ENCODE peak calls at places on chromosomes 7 and 10, in nine cellular contexts. C is nephron progenitor cell, K is gastrocnemius medialis, P is sigmoid colon, Y is A549, F is IMR-90, E is tibial artery, R is mesothelial cell of epicardium, T is fibroblast of the aortic adventitia. X is an unnamed sample.

GRCh38 chr7:130854481-130854880 is 120.5 kb upstream of the KLF14 start:
- DNase-seq in P (no peak), K (no peak), C (no peak), E (no peak), T (no peak), F (no peak), R (no peak), Y (no peak), X (no peak)

GRCh38 chr10:71396714-71397339 is at the start of gene CDH23:
- DNase-seq in T (no peak), F (no peak), C (peak; percentile 83), K (no peak), E (no peak), P (peak; percentile 70), Y (peak; percentile 54), R (peak; percentile 56), X (no peak)

GRCh38 chr10:75352650-75353049 is 48.9 kb downstream of the ZNF503 start:
- DNase-seq in C (no peak), T (no peak), F (peak; percentile 41), R (peak; percentile 37), E (no peak), K (no peak), Y (no peak), P (no peak), X (no peak)

GRCh38 chr10:28179490-28180099 is 123.3 kb downstream of the MPP7 start:
- DNase-seq in R (no peak), F (peak; percentile 62), E (no peak), T (peak; percentile 70), Y (peak; percentile 52), K (no peak), C (peak; percentile 40), P (no peak), X (no peak)

GRCh38 chr10:62166331-62167154 is 102.1 kb downstream of the RTKN2 start:
- DNase-seq in K (peak; percentile 31), Y (peak; percentile 16), T (peak; percentile 85), P (no peak), C (no peak), R (no peak), E (peak; percentile 44), F (peak; percentile 65), X (no peak)

GRCh38 chr7:66696774-66697191 is 43.8 kb upstream of the RABGEF1 start:
- DNase-seq in T (peak; percentile 39), C (no peak), Y (peak; percentile 28), K (no peak), E (peak; percentile 32), F (peak; percentile 22), P (no peak), R (no peak), X (no peak)

GRCh38 chr7:3272691-3273141 is 28.3 kb upstream of the SDK1 start:
- DNase-seq in T (peak; percentile 86), E (no peak), R (no peak), F (peak; percentile 96), Y (peak; percentile 65), C (no peak), P (no peak), K (no peak), X (no peak)

GRCh38 chr10:102306006-102306405 is 60.7 kb downstream of the GBF1 start:
- DNase-seq in K (no peak), Y (no peak), T (no peak), C (no peak), R (no peak), E (no peak), F (no peak), P (no peak), X (no peak)

GRCh38 chr10:52870562-52870961 is 98.0 kb upstream of the MBL2 start:
- DNase-seq in Y (no peak), K (no peak), T (no peak), E (no peak), R (no peak), P (no peak), F (no peak), C (no peak), X (no peak)

GRCh38 chr10:11472158-11472753 is 139.2 kb downstream of the USP6NL start:
- DNase-seq in Y (peak; percentile 65), R (peak; percentile 73), P (peak; percentile 76), T (peak; percentile 59), E (peak; percentile 47), C (peak; percentile 77), F (peak; percentile 41), K (peak; percentile 33), X (no peak)

GRCh38 chr7:97022451-97023306 is 2.0 kb downstream of the DLX5 start:
- DNase-seq in Y (no peak), P (no peak), R (peak; percentile 40), C (peak; percentile 22), K (no peak), T (no peak), F (no peak), E (no peak), X (no peak)

GRCh38 chr7:5248201-5248885 is 34.4 kb upstream of the SLC29A4 start:
- DNase-seq in E (no peak), P (peak; percentile 93), T (peak; percentile 51), K (no peak), F (peak; percentile 21), Y (no peak), C (peak; percentile 28), R (peak; percentile 56), X (no peak)

GRCh38 chr10:88851706-88852105 is at the start of gene ANKRD22:
- DNase-seq in R (no peak), F (peak; percentile 75), T (peak; percentile 66), Y (peak; percentile 38), K (no peak), C (no peak), P (no peak), E (no peak), X (peak; percentile 81)

GRCh38 chr10:34743804-34744203 is 71.3 kb downstream of the PARD3 start:
- DNase-seq in F (peak; percentile 34), T (peak; percentile 65), Y (no peak), P (peak; percentile 95), R (no peak), C (no peak), K (peak; percentile 74), E (peak; percentile 29), X (peak; percentile 71)

GRCh38 chr7:155916926-155917655 is 104.8 kb upstream of the SHH start:
- DNase-seq in K (no peak), C (no peak), T (no peak), E (no peak), Y (peak; percentile 23), R (no peak), P (no peak), F (peak; percentile 81), X (no peak)
- TF ChIP-seq CTCF in K (no peak), C (no peak), T (no peak), E (no peak), Y (no peak), R (no peak), P (no peak), F (no peak), X (no peak)

DNA sequence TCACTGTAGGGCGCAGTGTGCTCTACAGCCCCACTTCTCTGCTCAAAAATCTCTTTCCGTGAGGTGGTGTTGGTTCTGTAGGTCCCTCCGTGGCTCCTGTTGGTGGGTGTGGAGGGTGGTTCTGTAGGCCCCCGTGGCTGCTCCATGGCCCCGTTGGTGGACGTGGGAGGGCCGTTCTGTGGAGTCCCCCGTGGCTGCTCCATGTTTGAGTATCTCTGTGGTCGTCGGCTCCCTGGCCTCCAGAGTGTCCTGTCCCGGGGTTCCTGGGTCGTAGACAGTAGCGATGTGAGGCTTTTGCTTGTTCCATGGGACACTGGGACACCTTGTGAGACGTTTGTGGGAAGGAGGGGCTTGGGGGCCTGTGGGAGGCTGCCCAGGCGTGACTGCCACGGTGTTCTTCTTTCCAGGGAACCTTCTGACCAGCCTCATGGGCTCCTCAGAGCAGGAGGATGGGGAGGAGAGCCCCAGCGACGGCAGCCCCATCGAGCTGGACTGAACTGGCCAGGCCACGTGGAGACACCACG is 18.6 kb downstream of the GET4 start:
- DNase-seq in T (no peak), P (no peak), E (no peak), R (no peak), C (no peak), K (no peak), Y (no peak), F (no peak), X (peak; percentile 53)
- TF ChIP-seq CTCF in T (no peak), P (no peak), E (no peak), R (no peak), C (no peak), K (no peak), Y (no peak), F (no peak), X (no peak)

DNA sequence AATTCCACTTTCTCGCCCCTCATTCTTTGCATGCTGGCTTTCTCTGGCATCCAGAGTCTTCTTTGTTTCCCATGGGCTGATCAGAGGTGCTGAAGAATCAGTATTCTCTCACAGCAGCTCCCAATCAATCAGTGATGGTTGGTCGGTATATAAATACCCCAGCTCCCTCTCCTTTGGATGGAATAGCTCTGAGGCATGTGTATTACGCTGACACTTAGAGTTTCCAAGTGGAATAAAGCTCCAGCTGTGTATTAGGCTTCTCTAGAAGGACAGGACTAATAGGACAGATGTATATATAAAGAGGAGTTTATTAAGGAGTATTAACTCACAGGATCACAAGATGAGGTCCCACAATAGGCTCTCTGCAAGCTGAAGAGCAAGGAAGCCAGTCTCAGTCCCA is 218.3 kb upstream of the GRB10 start:
- DNase-seq in C (no peak), F (no peak), R (no peak), P (no peak), E (no peak), T (no peak), K (no peak), Y (peak; percentile 24), X (no peak)
- TF ChIP-seq CTCF in C (no peak), F (no peak), R (no peak), P (no peak), E (no peak), T (no peak), K (no peak), Y (no peak), X (peak; percentile 31)

GRCh38 chr10:18240185-18240882 is 100.1 kb downstream of the CACNB2 start:
- DNase-seq in T (peak; percentile 56), F (no peak), K (no peak), Y (no peak), R (no peak), E (no peak), P (no peak), C (no peak), X (no peak)

GRCh38 chr10:18233775-18234174 is 93.6 kb downstream of the CACNB2 start:
- DNase-seq in Y (peak; percentile 11), T (no peak), C (peak; percentile 10), E (no peak), K (no peak), P (no peak), F (no peak), R (no peak), X (no peak)

GRCh38 chr10:18235477-18235876 is 95.3 kb downstream of the CACNB2 start:
- DNase-seq in R (no peak), P (no peak), K (no peak), E (no peak), T (no peak), Y (no peak), F (no peak), C (no peak), X (no peak)

GRCh38 chr10:18238875-18239485 is 98.8 kb downstream of the CACNB2 start:
- DNase-seq in R (no peak), P (no peak), E (no peak), Y (peak; percentile 51), C (no peak), T (peak; percentile 85), K (no peak), F (peak; percentile 70), X (no peak)
- TF ChIP-seq CTCF in R (peak; percentile 73), P (peak; percentile 71), E (peak; percentile 61), Y (peak; percentile 79), C (peak; percentile 70), T (peak; percentile 69), K (no peak), F (peak; percentile 77), X (peak; percentile 79)